ENCODE peak calls at places on chromosome 22, in four cellular contexts. O is islet precursor cell, Z is amniotic epithelial cell, M is erythroblast. I is an unnamed sample.

GRCh38 chr22:39560127-39560526 is 10.4 kb upstream of the CACNA1I start:
- DNase-seq in O (no peak), Z (no peak), M (no peak), I (no peak)

GRCh38 chr22:36021649-36022048 is 7.0 kb downstream of the RBFOX2 start:
- DNase-seq in O (no peak), Z (no peak), M (no peak), I (peak)

GRCh38 chr22:46756097-46756496 is 6.4 kb upstream of the TBC1D22A start:
- DNase-seq in O (no peak), Z (no peak), M (no peak), I (no peak)

GRCh38 chr22:39482768-39483167 is 19.3 kb upstream of the MIEF1 start:
- DNase-seq in O (peak), Z (peak), M (no peak), I (peak)

GRCh38 chr22:31083377-31083768 is 2.3 kb downstream of the SMTN start:
- DNase-seq in O (no peak), Z (no peak), M (no peak), I (no peak)

GRCh38 chr22:30314918-30315317 is 11.8 kb downstream of the TBC1D10A start:
- DNase-seq in O (peak), Z (peak), M (no peak), I (peak)

GRCh38 chr22:45502215-45503070 is at the start of gene FBLN1:
- DNase-seq in O (peak), Z (peak), M (no peak), I (no peak)

GRCh38 chr22:36301384-36301828 is 48.5 kb downstream of the APOL1 start:
- DNase-seq in O (peak), Z (peak), M (peak), I (peak)

GRCh38 chr22:37983860-37984791 is at the start of gene SOX10:
- DNase-seq in O (no peak), Z (no peak), M (no peak), I (no peak)

GRCh38 chr22:17980638-17981051 is 43.7 kb downstream of the MICAL3 start:
- DNase-seq in O (no peak), Z (peak), M (peak), I (peak)

GRCh38 chr22:49257551-49257951 is 570.1 kb downstream of the BRD1 start:
- DNase-seq in O (peak), Z (no peak), M (no peak), I (no peak)

GRCh38 chr22:36331306-36331911 is 56.4 kb downstream of the MYH9 start:
- DNase-seq in O (peak), Z (peak), M (peak), I (peak)

GRCh38 chr22:29205598-29206371 is at the start of gene EMID1:
- DNase-seq in O (peak), Z (peak), M (peak), I (peak)